ENCODE peak calls at places on chromosomes 5 and 9, in four cellular contexts. I is HepG2, L is GM12878, M is K562. F is an unnamed sample.

GRCh38 chr5:149152317-149152746 is 11.0 kb downstream of the ABLIM3 start:
- DNase-seq in M (no peak), I (peak), L (no peak), F (peak)

GRCh38 chr9:98678244-98678842 is 30.4 kb downstream of the GABBR2 start:
- DNase-seq in L (no peak), M (no peak), I (no peak), F (peak)

GRCh38 chr5:137737349-137738256 is 1.7 kb upstream of the KLHL3 start:
- DNase-seq in M (no peak), I (no peak), L (no peak), F (no peak)

GRCh38 chr5:96679293-96679692 is 17.1 kb downstream of the CAST start:
- DNase-seq in M (no peak), L (no peak), I (no peak), F (no peak)

GRCh38 chr5:105968961-105969360 is 1701.8 kb downstream of the EFNA5 start:
- DNase-seq in M (no peak), L (no peak), I (no peak), F (no peak)

GRCh38 chr9:95574176-95574575 is 57.4 kb upstream of the PTCH1 start:
- DNase-seq in L (no peak), I (no peak), M (no peak), F (peak)

GRCh38 chr5:3377831-3378230 is 217.8 kb upstream of the IRX1 start:
- DNase-seq in I (no peak), L (no peak), M (no peak), F (no peak)

GRCh38 chr5:29853711-29854110 is 1339.8 kb upstream of the CDH6 start:
- DNase-seq in I (no peak), L (no peak), M (no peak), F (no peak)

GRCh38 chr9:128404579-128404978 is 16.1 kb upstream of the CERCAM start:
- DNase-seq in L (no peak), I (no peak), M (no peak), F (no peak)

GRCh38 chr9:22528485-22528884 is 81.9 kb downstream of the DMRTA1 start:
- DNase-seq in I (no peak), M (no peak), L (no peak), F (peak)

GRCh38 chr9:76531231-76531775 is 72.3 kb downstream of the GCNT1 start:
- DNase-seq in L (no peak), I (no peak), M (no peak), F (no peak)

GRCh38 chr5:149938272-149938671 is 6.3 kb downstream of the PDE6A start:
- DNase-seq in L (no peak), M (no peak), I (no peak), F (peak)

GRCh38 chr9:14014744-14015143 is 299.2 kb downstream of the NFIB start:
- DNase-seq in I (no peak), L (no peak), M (no peak), F (no peak)

GRCh38 chr9:120259100-120259499 is 320.9 kb downstream of the CDK5RAP2 start:
- DNase-seq in L (no peak), I (no peak), M (no peak), F (no peak)

GRCh38 chr5:40383719-40384651 is 295.7 kb upstream of the PTGER4 start:
- DNase-seq in L (no peak), M (no peak), I (no peak), F (peak)

GRCh38 chr9:18857769-18858168 is 175.2 kb downstream of the SAXO1 start:
- DNase-seq in M (no peak), L (no peak), I (no peak), F (no peak)

GRCh38 chr5:39761199-39761580 is 336.4 kb upstream of the DAB2 start:
- DNase-seq in L (no peak), I (no peak), M (no peak), F (no peak)

GRCh38 chr9:89880161-89880560 is 275.3 kb downstream of the GADD45G start:
- DNase-seq in M (no peak), I (no peak), L (no peak), F (no peak)
- H3K4me2 ChIP-seq in M (no peak), I (no peak), L (no peak), F (no peak)

GRCh38 chr9:72199253-72199652 is 50.0 kb downstream of the GDA start:
- DNase-seq in M (no peak), L (no peak), I (no peak), F (no peak)

GRCh38 chr9:72193478-72193881 is 44.2 kb downstream of the GDA start:
- DNase-seq in L (no peak), M (no peak), I (no peak), F (no peak)
- TF ChIP-seq SMC3 in L (no peak), M (no peak), I (no peak), F (no peak)

GRCh38 chr5:10652151-10652550 is 88.3 kb downstream of the ANKRD33B start:
- DNase-seq in M (no peak), I (peak), L (no peak), F (no peak)
- TF ChIP-seq MYC in M (no peak), I (no peak), L (no peak), F (no peak)

DNA sequence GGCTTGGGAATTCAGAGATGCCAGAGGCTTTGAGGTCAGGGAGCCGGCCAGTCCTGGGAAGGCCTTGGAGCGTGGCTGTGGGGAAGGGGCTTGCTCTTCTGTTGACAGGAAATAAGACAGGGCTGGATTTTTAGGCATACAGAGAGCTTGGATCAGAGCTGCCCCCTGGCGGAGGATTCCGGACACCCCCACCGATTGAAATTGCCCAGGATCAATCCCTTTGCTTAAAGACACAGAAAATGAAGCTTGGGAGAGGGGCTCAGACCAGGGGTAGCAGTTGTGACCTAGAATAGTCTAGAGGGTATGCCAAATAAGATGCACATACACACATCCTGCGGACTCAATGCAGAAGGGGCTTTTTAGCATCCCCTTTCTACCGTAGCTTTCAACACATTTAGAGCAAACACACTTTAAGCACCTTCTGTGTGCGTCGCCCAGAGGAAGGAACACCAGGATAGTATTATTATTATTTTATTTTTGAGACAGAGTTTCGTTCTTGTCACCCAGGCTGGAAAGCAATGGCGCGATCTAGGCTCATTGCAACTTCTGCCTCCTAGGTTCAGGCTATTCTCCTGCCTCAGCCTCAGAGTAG is 1.7 kb upstream of the NTMT1 start:
- DNase-seq in M (peak), I (peak), L (no peak), F (peak)
- H3K4me2 ChIP-seq in M (no peak), I (peak), L (no peak), F (no peak)

GRCh38 chr5:180235846-180236245 is 26.8 kb upstream of the RASGEF1C start:
- DNase-seq in I (no peak), L (no peak), M (no peak), F (no peak)
- TF ChIP-seq SMC3 in I (no peak), L (no peak), M (no peak), F (no peak)

GRCh38 chr5:142455856-142456255 is 131.0 kb upstream of the SPRY4 start:
- DNase-seq in I (no peak), L (peak), M (no peak), F (no peak)

GRCh38 chr5:142450419-142450818 is 125.6 kb upstream of the SPRY4 start:
- DNase-seq in M (no peak), L (no peak), I (no peak), F (no peak)

GRCh38 chr5:142459209-142459608 is 134.4 kb upstream of the SPRY4 start:
- DNase-seq in L (no peak), M (no peak), I (no peak), F (no peak)

DNA sequence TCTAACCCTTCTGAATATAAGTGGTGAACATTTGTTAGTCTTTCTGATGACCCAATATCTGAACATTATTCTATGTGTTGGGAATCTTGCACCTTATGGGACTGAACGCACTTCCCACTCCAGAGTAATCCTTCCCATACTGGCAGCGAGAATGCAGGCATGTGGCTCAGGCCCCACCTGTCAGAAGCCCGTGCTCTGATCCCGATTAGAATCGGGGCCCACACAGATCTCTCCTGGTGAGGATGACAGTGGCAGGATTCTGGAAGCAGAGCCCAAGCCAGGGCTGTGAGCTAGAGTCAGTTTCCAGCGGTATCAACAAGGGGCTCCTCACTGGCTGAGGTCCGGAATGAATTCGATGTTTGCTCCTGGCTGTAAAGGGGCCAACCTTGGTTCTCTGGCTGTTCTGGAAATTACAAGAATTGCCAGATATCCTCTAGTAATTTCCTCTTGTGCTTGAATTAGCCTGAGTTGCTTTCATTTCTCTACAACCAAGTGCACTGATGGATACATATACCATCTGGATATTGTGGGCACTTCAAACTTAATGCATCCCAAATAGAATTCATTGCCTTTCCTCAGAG is 129.1 kb upstream of the SPRY4 start:
- DNase-seq in I (no peak), L (no peak), M (no peak), F (no peak)
- TF ChIP-seq MYC in I (no peak), L (no peak), M (no peak), F (no peak)

GRCh38 chr5:34915139-34915855 is at the start of the genes BRIX1 and RAD1:
- DNase-seq in L (peak), I (peak), M (peak), F (peak)
- H3K4me2 ChIP-seq in L (peak), I (peak), M (peak), F (peak)